ENCODE peak calls at places on chromosomes 16 and 17, in seven cellular contexts. X is stimulated activated naive CD8-positive, alpha-beta T cell treated with anti-CD3 and anti-CD28 coated beads, Interleukin-15, amount 100 ng/mL, for 72 hours; R is mesothelial cell of epicardium; T is NCI-H187; C is NCI-H2171 treated with DMSO at 0.1 percent for 48 hours; Q is NCI-H2081; M is B cell. S is an unnamed sample.

GRCh38 chr16:3459401-3460090 is 16.1 kb downstream of the NAA60 start:
- DNase-seq in X (peak), R (no peak), T (no peak), C (no peak), Q (no peak), M (no peak), S (no peak)

GRCh38 chr17:4944554-4945175 is 3.7 kb downstream of the PFN1 start:
- DNase-seq in X (peak), R (no peak), T (no peak), C (no peak), Q (no peak), M (no peak), S (no peak)

GRCh38 chr16:23869052-23869451 is 33.3 kb downstream of the PRKCB start:
- DNase-seq in X (peak), R (no peak), T (no peak), C (no peak), Q (no peak), M (no peak), S (no peak)

GRCh38 chr16:8639694-8640093 is 18.2 kb downstream of the METTL22 start:
- DNase-seq in X (no peak), R (no peak), T (no peak), C (peak), Q (no peak), M (no peak), S (no peak)

GRCh38 chr16:67862623-67863583 is 9.9 kb upstream of the EDC4 start:
- DNase-seq in X (no peak), R (no peak), T (no peak), C (no peak), Q (no peak), M (no peak), S (no peak)

GRCh38 chr17:47630614-47631013 is 19.1 kb upstream of the KPNB1 start:
- DNase-seq in X (no peak), R (no peak), T (no peak), C (no peak), Q (no peak), M (no peak), S (no peak)

GRCh38 chr16:57882206-57882605 is 79.9 kb upstream of the KIFC3 start:
- DNase-seq in X (no peak), R (no peak), T (no peak), C (no peak), Q (no peak), M (no peak), S (no peak)

GRCh38 chr17:30812218-30813177 is 12.0 kb downstream of the CRLF3 start:
- DNase-seq in X (no peak), R (no peak), T (no peak), C (no peak), Q (no peak), M (no peak), S (no peak)

GRCh38 chr17:48074322-48075054 is 26.3 kb downstream of the NFE2L1 start:
- DNase-seq in X (peak), R (no peak), T (peak), C (peak), Q (peak), M (peak), S (peak)

GRCh38 chr17:35352284-35352683 is 21.1 kb downstream of the SLFN11 start:
- DNase-seq in X (no peak), R (no peak), T (no peak), C (no peak), Q (no peak), M (no peak), S (no peak)

GRCh38 chr16:49921791-49922456 is 66.0 kb upstream of the ZNF423 start:
- DNase-seq in X (peak), R (peak), T (no peak), C (peak), Q (peak), M (no peak), S (no peak)

S was measured in NCI-H748 treated with DMSO at 0.1 percent for 48 hours.